ENCODE peak calls at places on chromosomes 13 and 19, in seven cellular contexts. U, V, P, E, J, H and F are unnamed samples.

GRCh38 chr19:18833849-18834643 is 2.3 kb downstream of the UPF1 start:
- DNase-seq in H (no peak), E (peak; percentile 52), P (no peak), V (no peak), J (no peak), U (peak; percentile 71), F (peak; percentile 61)

GRCh38 chr13:63737418-63737817 is 2321.8 kb upstream of the PCDH20 start:
- DNase-seq in P (no peak), U (no peak), J (peak; percentile 42), H (no peak), E (no peak), V (no peak), F (no peak)

GRCh38 chr13:34464011-34464410 is 478.1 kb upstream of the NBEA start:
- DNase-seq in U (no peak), V (no peak), P (no peak), E (no peak), H (no peak), J (no peak), F (no peak)

GRCh38 chr19:13102666-13103584 is at the start of gene LYL1:
- DNase-seq in E (peak; percentile 79), U (peak; percentile 60), J (peak; percentile 91), V (no peak), H (peak; percentile 88), P (no peak), F (peak; percentile 49)

GRCh38 chr13:37995052-37995451 is 125.5 kb upstream of the TRPC4 start:
- DNase-seq in J (no peak), V (peak; percentile 27), H (no peak), P (no peak), E (peak; percentile 32), U (no peak), F (no peak)

GRCh38 chr13:45873491-45874360 is 22.2 kb upstream of the SIAH3 start:
- DNase-seq in J (no peak), H (no peak), U (no peak), E (peak; percentile 61), P (no peak), V (no peak), F (no peak)

GRCh38 chr13:41311607-41312500 is 787 bp downstream of the NAA16 start:
- DNase-seq in H (peak; percentile 64), E (peak; percentile 49), P (peak; percentile 59), V (peak; percentile 17), U (peak; percentile 64), J (peak; percentile 83), F (peak; percentile 42)

GRCh38 chr19:56959211-56959610 is 118.7 kb upstream of the PEG3 start:
- DNase-seq in V (no peak), J (no peak), U (no peak), E (no peak), P (no peak), H (no peak), F (no peak)

GRCh38 chr13:33611016-33611805 is 206.7 kb upstream of the RFC3 start:
- DNase-seq in E (peak; percentile 45), P (no peak), U (peak; percentile 16), V (peak; percentile 38), H (peak; percentile 68), J (peak; percentile 85), F (peak; percentile 17)

GRCh38 chr13:43301341-43301969 is 278.1 kb downstream of the DNAJC15 start:
- DNase-seq in U (no peak), H (no peak), E (no peak), J (no peak), V (no peak), P (no peak), F (no peak)

GRCh38 chr13:52128714-52129700 is at the start of gene NEK5:
- DNase-seq in J (peak; percentile 89), V (peak; percentile 73), P (peak; percentile 55), U (peak; percentile 74), E (peak; percentile 96), H (peak; percentile 75), F (peak; percentile 67)

GRCh38 chr19:1854032-1854541 is 5.8 kb upstream of the REXO1 start:
- DNase-seq in J (no peak), V (no peak), H (no peak), E (no peak), U (no peak), P (no peak), F (no peak)
- H3K4me1 ChIP-seq in J (no peaks in the 10 kb centered on the region), V (peaks cover 34% of the 10 kb centered on the region), H (peaks cover 30% of the 10 kb centered on the region), E (peaks cover 39% of the 10 kb centered on the region), U (peaks cover 59% of the 10 kb centered on the region), P (peaks cover 77% of the 10 kb centered on the region), F (peaks cover 20% of the 10 kb centered on the region)

DNA sequence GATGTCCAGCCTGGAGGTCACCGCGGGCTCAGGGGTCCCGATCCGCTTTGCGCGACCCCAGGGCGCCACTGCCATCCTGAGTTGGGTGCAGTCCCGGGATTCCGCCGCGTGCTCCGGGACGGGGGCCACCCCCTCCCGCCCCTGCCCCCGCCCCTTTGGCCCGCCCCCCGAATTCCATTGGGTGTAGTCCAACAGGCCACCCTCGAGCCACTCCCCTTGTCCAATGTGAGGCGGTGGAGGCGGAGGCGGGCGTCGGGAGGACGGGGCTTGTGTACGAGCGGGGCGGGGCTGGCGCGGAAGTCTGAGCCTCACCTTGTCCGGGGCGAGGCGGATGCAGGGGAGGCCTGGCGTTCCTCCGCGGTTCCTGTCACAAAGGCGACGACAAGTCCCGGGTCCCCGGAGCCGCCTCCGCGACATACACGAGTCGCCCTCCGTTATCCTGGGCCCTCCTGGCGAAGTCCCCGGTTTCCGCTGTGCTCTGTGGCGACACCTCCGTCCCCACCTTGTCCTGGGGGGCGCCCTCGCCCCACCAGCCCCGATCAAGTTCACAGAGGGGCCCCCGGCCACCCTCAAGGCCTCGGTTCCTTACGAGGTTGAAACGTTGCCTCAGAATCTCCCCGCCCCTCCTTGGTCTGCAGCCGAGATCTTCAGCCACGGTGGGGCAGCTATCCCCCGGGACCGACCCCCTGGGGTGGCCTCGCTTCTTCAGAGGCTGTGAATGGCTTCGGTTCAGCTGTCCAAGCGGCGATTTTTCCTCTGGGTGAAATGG is 1.2 kb downstream of the LDLR start:
- DNase-seq in U (peak; percentile 98), V (peak; percentile 91), H (peak; percentile 97), J (peak; percentile 99), P (peak; percentile 98), E (peak; percentile 98), F (peak; percentile 99)
- H3K4me1 ChIP-seq in U (peaks cover 45% of the 10 kb centered on the region), V (peaks cover 9% of the 10 kb centered on the region), H (peaks cover 18% of the 10 kb centered on the region), J (no peaks in the 10 kb centered on the region), P (peaks cover 61% of the 10 kb centered on the region), E (peaks cover 45% of the 10 kb centered on the region), F (peaks cover 12% of the 10 kb centered on the region)

GRCh38 chr13:113209336-113209879 is at the start of gene CUL4A:
- DNase-seq in V (peak; percentile 84), J (peak; percentile 93), H (peak; percentile 86), P (peak; percentile 64), E (peak; percentile 92), U (peak; percentile 87), F (peak; percentile 80)
- H3K4me1 ChIP-seq in V (peaks cover 5% of the 10 kb centered on the region), J (no peaks in the 10 kb centered on the region), H (peaks cover 68% of the 10 kb centered on the region), P (peaks cover 78% of the 10 kb centered on the region), E (peaks cover 36% of the 10 kb centered on the region), U (peaks cover 20% of the 10 kb centered on the region), F (peaks cover 6% of the 10 kb centered on the region)

DNA sequence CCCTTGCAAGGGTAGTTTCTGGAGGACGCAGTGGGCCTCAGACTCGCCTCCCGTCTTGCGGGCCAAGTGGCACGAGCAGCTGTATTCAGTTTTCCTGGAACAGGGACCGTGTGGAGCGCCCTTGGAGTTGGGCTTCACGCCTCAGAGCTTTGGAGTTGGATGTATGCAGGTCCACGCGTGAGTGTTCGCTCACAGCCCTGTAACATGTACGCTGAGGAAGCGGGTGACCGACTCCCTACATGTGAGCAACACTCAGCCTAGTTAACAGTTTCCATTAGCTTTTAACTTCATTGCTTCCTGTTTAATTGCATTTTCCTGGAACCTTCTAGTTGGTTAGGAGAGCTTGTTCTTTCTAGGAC is 659 bp downstream of the TM9SF2 start:
- DNase-seq in H (no peak), U (peak; percentile 51), V (no peak), E (peak; percentile 26), J (no peak), P (peak; percentile 23), F (peak; percentile 65)
- H3K4me1 ChIP-seq in H (peaks cover 71% of the 10 kb centered on the region), U (peaks cover 57% of the 10 kb centered on the region), V (peaks cover 7% of the 10 kb centered on the region), E (peaks cover 16% of the 10 kb centered on the region), J (peaks cover 2% of the 10 kb centered on the region), P (peaks cover 86% of the 10 kb centered on the region), F (peaks cover 6% of the 10 kb centered on the region)

GRCh38 chr19:55485439-55486011 is 537 bp downstream of the NAT14 start:
- DNase-seq in V (no peak), J (no peak), P (no peak), H (peak; percentile 53), E (no peak), U (no peak), F (no peak)
- H3K4me1 ChIP-seq in V (peaks cover 39% of the 10 kb centered on the region), J (no peaks in the 10 kb centered on the region), P (peaks cover 13% of the 10 kb centered on the region), H (peaks cover 9% of the 10 kb centered on the region), E (peaks cover 22% of the 10 kb centered on the region), U (peaks cover 14% of the 10 kb centered on the region), F (no peaks in the 10 kb centered on the region)